ENCODE peak calls at places on chromosomes 1 and 21, in six cellular contexts. K is kidney; W is HAP-1; F is A549; E is CD8-positive, alpha-beta T cell; B is neuronal stem cell. P is an unnamed sample.
A peak's percentile ranks its signal among the peaks of the same experiment; 100 is the strongest.

GRCh38 chr1:54329337-54329954 is 76.7 kb downstream of the SSBP3 start:
- DNase-seq in B (no peak), W (no peak), F (no peak), K (no peak), E (no peak), P (no peak)

GRCh38 chr1:101188311-101188710 is 48.5 kb upstream of the S1PR1 start:
- DNase-seq in K (no peak), W (no peak), B (no peak), F (no peak), E (no peak), P (no peak)

GRCh38 chr1:119279441-119280415 is 88.9 kb upstream of the HAO2 start:
- DNase-seq in K (no peak), E (no peak), F (peak; percentile 60), W (no peak), B (no peak), P (no peak)

GRCh38 chr1:201517631-201518030 is 10.7 kb upstream of the CSRP1 start:
- DNase-seq in W (no peak), E (no peak), F (no peak), K (no peak), B (no peak), P (peak; percentile 88)

GRCh38 chr1:66278260-66279046 is 255.5 kb upstream of the SGIP1 start:
- DNase-seq in K (no peak), B (no peak), F (no peak), W (no peak), E (no peak), P (no peak)

GRCh38 chr1:199856381-199856780 is 171.1 kb upstream of the NR5A2 start:
- DNase-seq in F (no peak), W (no peak), E (no peak), K (no peak), B (no peak), P (no peak)

GRCh38 chr1:50959303-50959912 is 659 bp downstream of the FAF1 start:
- DNase-seq in W (peak; percentile 28), K (no peak), B (no peak), F (no peak), E (no peak), P (peak; percentile 24)

GRCh38 chr1:227395391-227396028 is 77.2 kb upstream of the CDC42BPA start:
- DNase-seq in F (no peak), E (no peak), W (no peak), B (no peak), K (no peak), P (no peak)

GRCh38 chr1:15029786-15030185 is 123.8 kb upstream of the TMEM51 start:
- DNase-seq in K (peak; percentile 50), E (no peak), W (no peak), F (no peak), B (no peak), P (no peak)

GRCh38 chr1:71577451-71578131 is 496.8 kb upstream of the ZRANB2 start:
- DNase-seq in E (no peak), K (no peak), B (no peak), W (no peak), F (no peak), P (no peak)

GRCh38 chr1:204573563-204573925 is 57.3 kb downstream of the MDM4 start:
- DNase-seq in K (no peak), W (no peak), E (no peak), F (peak; percentile 57), B (no peak), P (no peak)

GRCh38 chr1:1144122-1144842 is 28.4 kb upstream of the C1orf159 start:
- DNase-seq in E (peak; percentile 79), F (no peak), W (peak; percentile 2), K (peak; percentile 91), B (no peak), P (no peak)

GRCh38 chr1:27478098-27478497 is 11.9 kb downstream of the WASF2 start:
- DNase-seq in W (no peak), B (no peak), K (no peak), F (no peak), E (no peak), P (no peak)

GRCh38 chr1:223700942-223701637 is 11.2 kb upstream of the CAPN2 start:
- DNase-seq in K (peak; percentile 89), B (no peak), F (peak; percentile 96), W (no peak), E (no peak), P (peak; percentile 86)

GRCh38 chr1:18748435-18748834 is 111.0 kb downstream of the TAS1R2 start:
- DNase-seq in B (no peak), E (no peak), W (no peak), F (no peak), K (no peak), P (no peak)

GRCh38 chr1:211698161-211699026 is 23.0 kb upstream of the NEK2 start:
- DNase-seq in W (peak; percentile 78), F (peak; percentile 81), E (peak; percentile 90), B (peak; percentile 69), K (peak; percentile 86), P (peak; percentile 74)

GRCh38 chr1:28737245-28738137 is 751 bp downstream of the YTHDF2 start:
- DNase-seq in W (peak; percentile 72), F (peak; percentile 57), E (peak; percentile 62), K (peak; percentile 80), B (peak; percentile 63), P (peak; percentile 56)

GRCh38 chr21:38843806-38844479 is 38.2 kb downstream of the ETS2 start:
- DNase-seq in K (no peak), B (no peak), W (no peak), F (no peak), E (no peak), P (no peak)

GRCh38 chr1:10421637-10422036 is 8.6 kb upstream of the CENPS start:
- DNase-seq in W (no peak), B (no peak), K (peak; percentile 43), E (no peak), F (no peak), P (no peak)

GRCh38 chr1:150281221-150281757 is 1.1 kb upstream of the CIART start:
- DNase-seq in K (no peak), E (peak; percentile 73), W (peak; percentile 53), F (peak; percentile 73), B (peak; percentile 62), P (peak; percentile 61)

GRCh38 chr1:24949331-24949881 is 19.3 kb upstream of the RUNX3 start:
- DNase-seq in F (no peak), K (no peak), W (no peak), B (no peak), E (no peak), P (no peak)

GRCh38 chr1:1433804-1434130 is 1.7 kb upstream of the VWA1 start:
- DNase-seq in K (peak; percentile 91), E (no peak), W (no peak), B (no peak), F (no peak), P (no peak)

GRCh38 chr1:115946116-115946515 is 30.2 kb upstream of the SLC22A15 start:
- DNase-seq in F (no peak), B (no peak), W (no peak), K (no peak), E (no peak), P (no peak)

GRCh38 chr1:1282998-1283397 is 2.8 kb downstream of the SCNN1D start:
- DNase-seq in E (no peak), B (no peak), W (no peak), F (no peak), K (no peak), P (no peak)

GRCh38 chr1:82819234-82819633 is 1018.5 kb downstream of the ADGRL2 start:
- DNase-seq in W (no peak), B (no peak), F (no peak), E (no peak), K (no peak), P (no peak)

GRCh38 chr1:9129391-9130041 is 614 bp upstream of the GPR157 start:
- DNase-seq in K (peak; percentile 97), F (peak; percentile 85), E (peak; percentile 90), W (peak; percentile 65), B (peak; percentile 86), P (peak; percentile 92)

GRCh38 chr21:38349111-38349746 is 92.4 kb downstream of the KCNJ15 start:
- DNase-seq in F (no peak), E (no peak), B (no peak), K (no peak), W (no peak), P (no peak)

GRCh38 chr1:207719209-207719608 is 32.6 kb upstream of the CD46 start:
- DNase-seq in K (no peak), B (no peak), F (no peak), E (no peak), W (no peak), P (no peak)

GRCh38 chr21:31570824-31571425 is 88.6 kb upstream of the SOD1 start:
- DNase-seq in K (no peak), B (no peak), E (no peak), W (no peak), F (no peak), P (no peak)

GRCh38 chr1:2962946-2963345 is 58.3 kb upstream of the ACTRT2 start:
- DNase-seq in E (no peak), F (no peak), B (no peak), K (no peak), W (no peak), P (no peak)
- H3K4me1 ChIP-seq in E (no peaks in the 10 kb centered on the region), F (no peaks in the 10 kb centered on the region), B (no peaks in the 10 kb centered on the region), K (no peaks in the 10 kb centered on the region), W (no peaks in the 10 kb centered on the region), P (no peaks in the 10 kb centered on the region)

DNA sequence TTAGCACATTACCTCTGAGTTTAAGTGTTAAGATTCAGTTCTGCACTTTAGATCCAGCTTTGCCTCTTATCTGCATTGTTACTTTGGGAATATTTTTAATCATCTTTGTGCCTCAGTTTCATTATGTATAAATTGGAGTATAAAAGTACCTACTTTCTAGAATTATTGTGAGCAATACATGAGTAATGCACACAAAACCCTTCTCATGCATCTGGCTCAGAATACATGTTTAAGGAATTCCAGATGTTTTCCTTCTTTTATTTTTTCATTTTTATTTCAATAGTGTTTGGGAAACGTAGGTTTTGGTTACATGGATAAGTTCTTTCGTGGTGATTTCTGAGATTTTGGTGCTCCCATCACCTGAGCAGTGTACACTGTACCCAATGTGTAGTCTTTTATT is 14.2 kb downstream of the C8A start:
- DNase-seq in F (no peak), K (no peak), B (no peak), E (no peak), W (no peak), P (no peak)
- H3K4me3 ChIP-seq in F (no peak overlapping the region), K (no peak overlapping the region), B (no peak overlapping the region), E (no peak overlapping the region), W (no peak overlapping the region), P (no peak overlapping the region)

GRCh38 chr1:186059311-186059710 is 315.7 kb downstream of the TPR start:
- DNase-seq in K (no peak), W (no peak), B (no peak), E (no peak), F (no peak), P (no peak)
- H3K9me3 ChIP-seq in K (no peaks in the 10 kb centered on the region), W (no peaks in the 10 kb centered on the region), B (no peaks in the 10 kb centered on the region), E (no peaks in the 10 kb centered on the region), F (no peaks in the 10 kb centered on the region), P (no peaks in the 10 kb centered on the region)

DNA sequence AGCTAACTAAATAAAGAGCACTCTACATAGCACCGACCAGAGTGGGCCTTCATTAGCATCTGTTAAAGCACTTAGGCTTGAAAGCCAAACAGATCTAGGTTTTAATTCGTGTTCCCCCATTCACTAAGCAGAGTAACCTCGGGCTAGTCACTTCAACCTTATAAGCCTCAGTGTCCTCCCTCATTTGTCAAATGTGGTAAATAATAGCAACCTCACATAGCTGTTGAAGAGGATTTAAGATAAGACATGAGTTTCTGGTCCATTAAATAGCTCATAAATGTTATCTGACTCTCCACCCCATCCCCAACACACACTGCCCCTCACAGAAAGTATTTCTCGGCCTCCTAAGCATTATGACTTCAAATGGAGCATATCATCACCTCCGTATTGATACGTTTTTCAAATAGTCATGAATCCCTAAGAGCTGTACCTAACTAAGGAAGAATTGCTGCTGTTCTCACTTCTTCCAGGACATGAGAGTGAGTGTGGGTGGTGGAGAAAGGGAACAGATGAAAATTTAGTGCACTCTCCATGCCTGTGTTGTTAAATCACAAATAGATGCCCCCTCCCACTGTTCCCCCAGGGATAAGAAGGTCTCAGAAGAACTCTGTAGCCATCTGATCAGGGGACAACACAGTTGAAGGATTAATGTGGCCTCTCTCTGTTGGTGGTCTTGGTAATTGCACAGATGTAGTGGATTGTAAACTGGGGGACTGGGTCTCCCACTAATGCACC is 47.6 kb downstream of the PLPP3 start:
- DNase-seq in W (peak; percentile 81), B (no peak), E (no peak), F (no peak), K (no peak), P (no peak)
- H3K4me1 ChIP-seq in W (peaks cover 65% of the 10 kb centered on the region), B (peaks cover 34% of the 10 kb centered on the region), E (no peaks in the 10 kb centered on the region), F (no peaks in the 10 kb centered on the region), K (peaks cover 56% of the 10 kb centered on the region), P (peaks cover 28% of the 10 kb centered on the region)